ENCODE peak calls at places on chromosomes 11 and 22, in ten cellular contexts. C is hippocampal formation; Y is naive thymus-derived CD8-positive, alpha-beta T cell; I is lung; J is smooth muscle cell of the brain vasculature; D is cardiac muscle cell; V is brain microvascular endothelial cell; K is neural progenitor cell; M is caudate nucleus; S is stimulated activated CD4-positive, alpha-beta T cell treated with anti-CD3 and anti-CD28 coated beads, Interleukin-12 subunit alpha, Interleukin-12 subunit beta, amount 100 ng/mL, for 48 hours. L is an unnamed sample.

GRCh38 chr11:44361883-44362282 is 51.9 kb upstream of the ALX4 start:
- DNase-seq in K (no peak), M (no peak), D (peak), J (no peak), V (no peak), S (no peak), C (no peak), Y (no peak), I (no peak), L (no peak)

GRCh38 chr22:33726294-33726711 is 194.0 kb downstream of the LARGE1 start:
- DNase-seq in Y (no peak), V (peak), K (no peak), D (peak), C (no peak), J (no peak), M (no peak), I (no peak), S (no peak), L (no peak)

GRCh38 chr22:40231618-40232313 is 54.0 kb downstream of the TNRC6B start:
- DNase-seq in V (no peak), J (no peak), Y (no peak), C (no peak), K (no peak), I (no peak), S (no peak), D (no peak), M (no peak), L (no peak)

GRCh38 chr11:7587712-7588111 is 73.9 kb downstream of the PPFIBP2 start:
- DNase-seq in C (no peak), Y (no peak), K (no peak), M (no peak), S (no peak), I (no peak), V (no peak), D (no peak), J (no peak), L (no peak)

GRCh38 chr22:43553451-43554258 is 141.8 kb downstream of the MPPED1 start:
- DNase-seq in I (no peak), C (no peak), D (no peak), K (no peak), V (no peak), Y (no peak), M (no peak), S (no peak), J (no peak), L (no peak)

GRCh38 chr22:49291781-49292180 is 535.9 kb downstream of the BRD1 start:
- DNase-seq in C (no peak), I (no peak), J (no peak), S (no peak), M (no peak), V (no peak), K (no peak), D (no peak), Y (no peak), L (no peak)

GRCh38 chr22:44070029-44070428 is 45.9 kb downstream of the PARVB start:
- DNase-seq in K (no peak), J (no peak), S (no peak), Y (no peak), D (no peak), V (no peak), I (no peak), C (no peak), M (no peak), L (no peak)

GRCh38 chr22:24337894-24338645 is 67.4 kb downstream of the SPECC1L start:
- DNase-seq in Y (no peak), V (no peak), S (no peak), K (no peak), J (no peak), D (no peak), C (no peak), M (no peak), I (no peak), L (no peak)

GRCh38 chr22:27150530-27150909 is 493.1 kb downstream of the MIAT start:
- DNase-seq in S (no peak), J (no peak), C (no peak), I (no peak), K (no peak), D (no peak), V (no peak), M (no peak), Y (no peak), L (no peak)